ENCODE peak calls at places on chromosomes 1 and 21, in five cellular contexts. One of them, this sample, is unnamed.

GRCh38 chr1:63868220-63868897 is 94.5 kb downstream of the ROR1 start:
- DNase-seq in fibroblast of lung: no peak
- DNase-seq in AG10803: no peak
- DNase-seq in brain microvascular endothelial cell: no peak
- DNase-seq in mammary epithelial cell: peak; percentile 89
- DNase-seq in this sample: no peak

GRCh38 chr1:27993241-27993640 is 33.5 kb downstream of the XKR8 start:
- DNase-seq in fibroblast of lung: no peak
- DNase-seq in mammary epithelial cell: no peak
- DNase-seq in brain microvascular endothelial cell: no peak
- DNase-seq in AG10803: no peak
- DNase-seq in this sample: no peak

GRCh38 chr1:38840281-38840680 is 19.3 kb downstream of the RRAGC start:
- DNase-seq in fibroblast of lung: no peak
- DNase-seq in AG10803: no peak
- DNase-seq in mammary epithelial cell: no peak
- DNase-seq in brain microvascular endothelial cell: no peak
- DNase-seq in this sample: no peak

GRCh38 chr1:86018311-86018923 is 138.2 kb downstream of the COL24A1 start:
- DNase-seq in mammary epithelial cell: peak; percentile 20
- DNase-seq in AG10803: peak; percentile 23
- DNase-seq in brain microvascular endothelial cell: peak; percentile 36
- DNase-seq in fibroblast of lung: peak; percentile 45
- DNase-seq in this sample: peak; percentile 8

GRCh38 chr21:37367758-37368535 is 1.4 kb downstream of the DYRK1A start:
- DNase-seq in mammary epithelial cell: peak; percentile 31
- DNase-seq in brain microvascular endothelial cell: peak; percentile 13
- DNase-seq in AG10803: peak; percentile 50
- DNase-seq in fibroblast of lung: peak; percentile 37
- DNase-seq in this sample: peak; percentile 41

GRCh38 chr1:33032126-33032869 is 4.4 kb downstream of the AK2 start:
- DNase-seq in AG10803: peak; percentile 63
- DNase-seq in brain microvascular endothelial cell: no peak
- DNase-seq in fibroblast of lung: peak; percentile 49
- DNase-seq in mammary epithelial cell: no peak
- DNase-seq in this sample: no peak

GRCh38 chr1:163069142-163069541 is at the start of gene RGS4:
- DNase-seq in AG10803: peak; percentile 91
- DNase-seq in fibroblast of lung: peak; percentile 97
- DNase-seq in mammary epithelial cell: peak; percentile 62
- DNase-seq in brain microvascular endothelial cell: peak; percentile 98
- DNase-seq in this sample: peak; percentile 56

GRCh38 chr1:230424440-230425251 is 1.5 kb downstream of the PGBD5 start:
- DNase-seq in mammary epithelial cell: no peak
- DNase-seq in AG10803: no peak
- DNase-seq in fibroblast of lung: no peak
- DNase-seq in brain microvascular endothelial cell: no peak
- DNase-seq in this sample: no peak

GRCh38 chr1:39398278-39399010 is 93.0 kb upstream of the BMP8A start:
- DNase-seq in fibroblast of lung: peak; percentile 95
- DNase-seq in AG10803: peak; percentile 98
- DNase-seq in mammary epithelial cell: peak; percentile 96
- DNase-seq in brain microvascular endothelial cell: peak; percentile 98
- DNase-seq in this sample: peak; percentile 54

GRCh38 chr21:36697473-36698159 is 1.3 kb upstream of the SIM2 start:
- DNase-seq in brain microvascular endothelial cell: no peak
- DNase-seq in fibroblast of lung: no peak
- DNase-seq in AG10803: no peak
- DNase-seq in mammary epithelial cell: no peak
- DNase-seq in this sample: no peak

GRCh38 chr1:45809761-45810160 is 6.3 kb downstream of the MAST2 start:
- DNase-seq in brain microvascular endothelial cell: no peak
- DNase-seq in AG10803: no peak
- DNase-seq in mammary epithelial cell: no peak
- DNase-seq in fibroblast of lung: no peak
- DNase-seq in this sample: no peak

GRCh38 chr1:155084722-155085503 is 6.3 kb downstream of the EFNA3 start:
- DNase-seq in brain microvascular endothelial cell: peak; percentile 88
- DNase-seq in fibroblast of lung: peak; percentile 93
- DNase-seq in AG10803: peak; percentile 89
- DNase-seq in mammary epithelial cell: peak; percentile 90
- DNase-seq in this sample: peak; percentile 96

GRCh38 chr1:29478879-29479278 is 242.6 kb downstream of the PTPRU start:
- DNase-seq in brain microvascular endothelial cell: no peak
- DNase-seq in mammary epithelial cell: no peak
- DNase-seq in fibroblast of lung: no peak
- DNase-seq in AG10803: no peak
- DNase-seq in this sample: no peak

GRCh38 chr1:147539122-147539575 is 2.2 kb upstream of the BCL9 start:
- DNase-seq in mammary epithelial cell: peak; percentile 81
- DNase-seq in brain microvascular endothelial cell: peak; percentile 94
- DNase-seq in fibroblast of lung: peak; percentile 98
- DNase-seq in AG10803: peak; percentile 92
- DNase-seq in this sample: peak; percentile 18

GRCh38 chr1:161115132-161115711 is 2.6 kb downstream of the PFDN2 start:
- DNase-seq in fibroblast of lung: peak; percentile 90
- DNase-seq in mammary epithelial cell: peak; percentile 99
- DNase-seq in brain microvascular endothelial cell: peak; percentile 93
- DNase-seq in AG10803: peak; percentile 65
- DNase-seq in this sample: no peak

GRCh38 chr1:26336477-26337205 is 17.3 kb downstream of the CRYBG2 start:
- DNase-seq in mammary epithelial cell: peak; percentile 90
- DNase-seq in fibroblast of lung: no peak
- DNase-seq in AG10803: no peak
- DNase-seq in brain microvascular endothelial cell: no peak
- DNase-seq in this sample: no peak

GRCh38 chr1:203470240-203470639 is 5.4 kb upstream of the PRELP start:
- DNase-seq in AG10803: no peak
- DNase-seq in brain microvascular endothelial cell: no peak
- DNase-seq in fibroblast of lung: no peak
- DNase-seq in mammary epithelial cell: no peak
- DNase-seq in this sample: no peak

GRCh38 chr1:203410117-203410900 is 59.4 kb upstream of the FMOD start:
- DNase-seq in mammary epithelial cell: no peak
- DNase-seq in brain microvascular endothelial cell: no peak
- DNase-seq in AG10803: no peak
- DNase-seq in fibroblast of lung: no peak
- DNase-seq in this sample: no peak

GRCh38 chr1:45654540-45655280 is 30.9 kb upstream of the CCDC17 start:
- DNase-seq in AG10803: peak; percentile 34
- DNase-seq in mammary epithelial cell: peak; percentile 74
- DNase-seq in brain microvascular endothelial cell: no peak
- DNase-seq in fibroblast of lung: peak; percentile 66
- DNase-seq in this sample: no peak

GRCh38 chr1:43898981-43899380 is 34.6 kb upstream of the ARTN start:
- DNase-seq in AG10803: no peak
- DNase-seq in fibroblast of lung: no peak
- DNase-seq in brain microvascular endothelial cell: no peak
- DNase-seq in mammary epithelial cell: no peak
- DNase-seq in this sample: no peak

GRCh38 chr1:232319106-232319505 is 310.8 kb downstream of the SIPA1L2 start:
- DNase-seq in brain microvascular endothelial cell: no peak
- DNase-seq in AG10803: no peak
- DNase-seq in fibroblast of lung: no peak
- DNase-seq in mammary epithelial cell: peak; percentile 71
- DNase-seq in this sample: peak; percentile 29

GRCh38 chr1:164983023-164983650 is 373.4 kb downstream of the LMX1A start:
- DNase-seq in fibroblast of lung: no peak
- DNase-seq in brain microvascular endothelial cell: no peak
- DNase-seq in mammary epithelial cell: no peak
- DNase-seq in AG10803: no peak
- DNase-seq in this sample: no peak

GRCh38 chr1:28028873-28029654 is 59.3 kb downstream of the EYA3 start:
- DNase-seq in fibroblast of lung: no peak
- DNase-seq in mammary epithelial cell: no peak
- DNase-seq in AG10803: peak; percentile 40
- DNase-seq in brain microvascular endothelial cell: no peak
- DNase-seq in this sample: no peak

GRCh38 chr21:33761104-33762036 is 119.1 kb downstream of the ITSN1 start:
- DNase-seq in mammary epithelial cell: peak; percentile 81
- DNase-seq in fibroblast of lung: peak; percentile 97
- DNase-seq in brain microvascular endothelial cell: peak; percentile 95
- DNase-seq in AG10803: peak; percentile 99
- DNase-seq in this sample: peak; percentile 37

GRCh38 chr1:33683913-33684312 is 180.0 kb upstream of the HMGB4 start:
- DNase-seq in fibroblast of lung: no peak
- DNase-seq in AG10803: peak; percentile 68
- DNase-seq in brain microvascular endothelial cell: no peak
- DNase-seq in mammary epithelial cell: no peak
- DNase-seq in this sample: no peak

GRCh38 chr1:55062801-55063561 is 23.6 kb downstream of the PCSK9 start:
- DNase-seq in AG10803: no peak
- DNase-seq in fibroblast of lung: no peak
- DNase-seq in mammary epithelial cell: no peak
- DNase-seq in brain microvascular endothelial cell: no peak
- DNase-seq in this sample: no peak

GRCh38 chr1:171506525-171507304 is 21.4 kb downstream of the PRRC2C start:
- DNase-seq in mammary epithelial cell: no peak
- DNase-seq in fibroblast of lung: peak; percentile 19
- DNase-seq in brain microvascular endothelial cell: no peak
- DNase-seq in AG10803: no peak
- DNase-seq in this sample: no peak

GRCh38 chr1:26351591-26352337 is 2.2 kb downstream of the CRYBG2 start:
- DNase-seq in mammary epithelial cell: peak; percentile 96
- DNase-seq in brain microvascular endothelial cell: peak; percentile 35
- DNase-seq in AG10803: peak; percentile 47
- DNase-seq in fibroblast of lung: no peak
- DNase-seq in this sample: peak; percentile 95

GRCh38 chr1:229579101-229579651 is 20.7 kb upstream of the ABCB10 start:
- DNase-seq in fibroblast of lung: peak; percentile 42
- DNase-seq in brain microvascular endothelial cell: peak; percentile 21
- DNase-seq in AG10803: peak; percentile 12
- DNase-seq in mammary epithelial cell: peak; percentile 16
- DNase-seq in this sample: no peak

GRCh38 chr1:160996195-160996594 is 24.8 kb downstream of the F11R start:
- DNase-seq in AG10803: peak; percentile 40
- DNase-seq in mammary epithelial cell: peak; percentile 96
- DNase-seq in fibroblast of lung: no peak
- DNase-seq in brain microvascular endothelial cell: peak; percentile 27
- DNase-seq in this sample: no peak

GRCh38 chr1:94416901-94417701 is 1.1 kb upstream of the ABCD3 start:
- DNase-seq in brain microvascular endothelial cell: peak; percentile 68
- DNase-seq in AG10803: peak; percentile 76
- DNase-seq in mammary epithelial cell: peak; percentile 77
- DNase-seq in fibroblast of lung: peak; percentile 85
- DNase-seq in this sample: no peak

GRCh38 chr1:83583351-83584014 is 415.4 kb downstream of the TTLL7 start:
- DNase-seq in AG10803: peak; percentile 13
- DNase-seq in mammary epithelial cell: no peak
- DNase-seq in fibroblast of lung: peak; percentile 28
- DNase-seq in brain microvascular endothelial cell: no peak
- DNase-seq in this sample: no peak
- TF ChIP-seq CTCF in AG10803: peak; percentile 46
- TF ChIP-seq CTCF in mammary epithelial cell: no peak
- TF ChIP-seq CTCF in fibroblast of lung: no peak
- TF ChIP-seq CTCF in brain microvascular endothelial cell: no peak
- TF ChIP-seq CTCF in this sample: no peak

DNA sequence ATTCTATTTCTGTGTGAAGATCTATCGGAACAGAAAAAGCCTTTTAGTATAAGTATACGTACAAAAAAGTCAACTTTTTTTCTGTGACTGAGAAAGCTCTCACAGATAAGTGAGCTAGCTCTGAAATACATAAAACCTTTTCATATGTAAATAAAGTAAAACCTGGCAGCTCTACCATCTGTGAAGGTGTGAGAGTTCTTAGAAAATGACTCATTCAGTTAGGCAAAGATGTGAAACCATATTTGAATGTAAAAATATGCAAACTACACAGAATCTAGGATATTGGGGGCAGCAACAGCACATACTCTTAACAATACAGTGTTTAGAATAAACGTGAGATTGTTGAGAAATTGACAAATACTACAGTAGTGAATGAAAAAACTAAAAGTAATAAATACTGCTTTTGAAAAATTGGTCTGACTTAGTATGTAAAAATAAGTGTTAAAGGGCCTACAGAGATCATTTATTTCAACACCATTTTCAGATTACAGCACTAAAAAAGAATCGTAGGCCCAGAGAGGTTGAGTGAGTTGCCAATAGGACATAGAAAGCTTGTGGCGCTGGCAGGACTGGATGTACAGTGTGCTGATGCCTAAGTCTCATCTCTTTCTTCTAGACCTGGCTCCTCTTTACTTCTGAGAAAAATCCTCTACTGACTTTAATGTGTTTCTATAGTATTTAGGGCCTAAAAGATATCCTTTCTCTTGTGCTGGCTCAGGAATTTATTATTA is 19.8 kb downstream of the ATP6V1G3 start:
- DNase-seq in brain microvascular endothelial cell: no peak
- DNase-seq in AG10803: no peak
- DNase-seq in mammary epithelial cell: no peak
- DNase-seq in fibroblast of lung: no peak
- DNase-seq in this sample: no peak
- H3K4me3 ChIP-seq in brain microvascular endothelial cell: no peak overlapping the region
- H3K4me3 ChIP-seq in AG10803: no peak overlapping the region
- H3K4me3 ChIP-seq in mammary epithelial cell: no peak overlapping the region
- H3K4me3 ChIP-seq in fibroblast of lung: no peak overlapping the region
- H3K4me3 ChIP-seq in this sample: no peak overlapping the region

GRCh38 chr1:60848583-60849188 is 233.7 kb upstream of the NFIA start:
- DNase-seq in brain microvascular endothelial cell: peak; percentile 16
- DNase-seq in fibroblast of lung: peak; percentile 74
- DNase-seq in mammary epithelial cell: peak; percentile 20
- DNase-seq in AG10803: peak; percentile 64
- DNase-seq in this sample: no peak
- TF ChIP-seq CTCF in brain microvascular endothelial cell: peak; percentile 55
- TF ChIP-seq CTCF in fibroblast of lung: peak; percentile 47
- TF ChIP-seq CTCF in mammary epithelial cell: peak; percentile 45
- TF ChIP-seq CTCF in AG10803: peak; percentile 75
- TF ChIP-seq CTCF in this sample: peak; percentile 38

GRCh38 chr1:14598498-14599172 is at the start of gene KAZN:
- DNase-seq in AG10803: no peak
- DNase-seq in mammary epithelial cell: no peak
- DNase-seq in fibroblast of lung: no peak
- DNase-seq in brain microvascular endothelial cell: no peak
- DNase-seq in this sample: no peak

GRCh38 chr1:14598007-14598497 is 433 bp upstream of the KAZN start:
- DNase-seq in mammary epithelial cell: no peak
- DNase-seq in fibroblast of lung: no peak
- DNase-seq in brain microvascular endothelial cell: no peak
- DNase-seq in AG10803: no peak
- DNase-seq in this sample: no peak

GRCh38 chr1:14599173-14599754 is 779 bp downstream of the KAZN start:
- DNase-seq in fibroblast of lung: no peak
- DNase-seq in mammary epithelial cell: no peak
- DNase-seq in brain microvascular endothelial cell: no peak
- DNase-seq in AG10803: no peak
- DNase-seq in this sample: no peak

GRCh38 chr1:14600405-14601150 is 2.1 kb downstream of the KAZN start:
- DNase-seq in brain microvascular endothelial cell: no peak
- DNase-seq in mammary epithelial cell: no peak
- DNase-seq in fibroblast of lung: no peak
- DNase-seq in AG10803: no peak
- DNase-seq in this sample: no peak

DNA sequence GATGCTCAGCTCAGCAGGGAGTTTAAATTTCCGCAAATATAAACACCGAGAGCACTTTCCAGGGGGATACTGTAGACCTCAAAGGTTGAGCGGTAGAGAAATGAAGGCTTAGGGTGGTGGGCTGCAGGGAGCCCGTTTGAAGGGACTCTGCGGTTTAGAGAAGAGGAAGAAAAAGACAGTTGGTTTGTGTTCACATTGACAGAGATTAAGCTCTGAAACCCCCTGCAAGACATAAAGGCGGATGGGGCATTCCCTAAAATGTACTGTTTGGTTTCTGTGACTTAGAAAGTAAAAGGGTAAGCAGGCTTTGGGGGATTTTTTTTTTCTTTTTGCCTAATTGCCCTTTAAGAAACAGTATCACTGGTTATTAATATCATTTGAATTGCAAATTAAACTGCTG is 1.3 kb downstream of the KAZN start:
- DNase-seq in brain microvascular endothelial cell: no peak
- DNase-seq in fibroblast of lung: no peak
- DNase-seq in AG10803: no peak
- DNase-seq in mammary epithelial cell: no peak
- DNase-seq in this sample: no peak
- H3K4me3 ChIP-seq in brain microvascular endothelial cell: no peak overlapping the region
- H3K4me3 ChIP-seq in fibroblast of lung: peak overlapping the region; percentile 61
- H3K4me3 ChIP-seq in AG10803: no peak overlapping the region
- H3K4me3 ChIP-seq in mammary epithelial cell: no peak overlapping the region
- H3K4me3 ChIP-seq in this sample: no peak overlapping the region